ENCODE peak calls at places on chromosomes 13 and 19, in six cellular contexts. W, R, C, G, V and D are unnamed samples.

GRCh38 chr13:26811636-26812035 is 51.0 kb upstream of the GPR12 start:
- DNase-seq in W (no peak), R (no peak), C (no peak), G (no peak), V (no peak), D (no peak)

GRCh38 chr13:82010780-82011179 is 1669.9 kb upstream of the SPRY2 start:
- DNase-seq in W (no peak), R (no peak), C (no peak), G (no peak), V (no peak), D (no peak)

GRCh38 chr19:49335071-49335783 is at the start of gene CD37:
- DNase-seq in W (peak), R (peak), C (peak), G (no peak), V (no peak), D (no peak)

GRCh38 chr19:7069904-7070226 is 362 bp downstream of the ZNF557 start:
- DNase-seq in W (no peak), R (no peak), C (no peak), G (no peak), V (no peak), D (no peak)

GRCh38 chr19:14550201-14550754 is 20.9 kb downstream of the TECR start:
- DNase-seq in W (no peak), R (no peak), C (no peak), G (no peak), V (no peak), D (no peak)

GRCh38 chr13:92589955-92590354 is 636.7 kb upstream of the GPC6 start:
- DNase-seq in W (no peak), R (no peak), C (no peak), G (no peak), V (no peak), D (no peak)

GRCh38 chr19:30659638-30660037 is 287.5 kb downstream of the ZNF536 start:
- DNase-seq in W (no peak), R (no peak), C (no peak), G (no peak), V (no peak), D (no peak)

GRCh38 chr19:33286899-33287298 is 15.4 kb downstream of the CEBPA start:
- DNase-seq in W (no peak), R (no peak), C (peak), G (no peak), V (no peak), D (no peak)

GRCh38 chr13:51950722-51951121 is 60.5 kb downstream of the ATP7B start:
- DNase-seq in W (no peak), R (no peak), C (peak), G (no peak), V (no peak), D (no peak)

GRCh38 chr13:109509154-109509905 is 277.1 kb downstream of the IRS2 start:
- DNase-seq in W (no peak), R (no peak), C (no peak), G (no peak), V (no peak), D (no peak)

GRCh38 chr19:2208975-2209374 is 27.2 kb downstream of the PLEKHJ1 start:
- DNase-seq in W (no peak), R (no peak), C (no peak), G (no peak), V (no peak), D (no peak)

GRCh38 chr19:51664997-51665396 is 18.4 kb upstream of the SIGLEC14 start:
- DNase-seq in W (no peak), R (no peak), C (no peak), G (no peak), V (no peak), D (no peak)

GRCh38 chr13:28611654-28612131 is 47.2 kb upstream of the POMP start:
- DNase-seq in W (no peak), R (no peak), C (peak), G (no peak), V (no peak), D (no peak)

GRCh38 chr19:58476498-58477015 is 405 bp downstream of the ZNF446 start:
- DNase-seq in W (peak), R (no peak), C (no peak), G (no peak), V (no peak), D (no peak)

GRCh38 chr19:46299695-46300094 is 2.9 kb downstream of the HIF3A start:
- DNase-seq in W (no peak), R (no peak), C (no peak), G (no peak), V (no peak), D (no peak)

GRCh38 chr13:108176685-108177274 is 38.6 kb downstream of the LIG4 start:
- DNase-seq in W (peak), R (peak), C (peak), G (no peak), V (no peak), D (no peak)

GRCh38 chr13:37270206-37271001 is 164.9 kb upstream of the CSNK1A1L start:
- DNase-seq in W (no peak), R (no peak), C (no peak), G (no peak), V (no peak), D (no peak)

GRCh38 chr13:51769455-51770127 is 34.4 kb downstream of the DHRS12 start:
- DNase-seq in W (no peak), R (no peak), C (no peak), G (no peak), V (no peak), D (no peak)

GRCh38 chr19:54473071-54473941 is at the start of gene CDC42EP5:
- DNase-seq in W (no peak), R (no peak), C (no peak), G (no peak), V (no peak), D (no peak)

GRCh38 chr13:48233886-48234488 is 981 bp downstream of the ITM2B start:
- DNase-seq in W (no peak), R (no peak), C (no peak), G (no peak), V (no peak), D (peak)

GRCh38 chr19:34480971-34481821 is at the start of gene WTIP:
- DNase-seq in W (no peak), R (no peak), C (no peak), G (no peak), V (no peak), D (no peak)

GRCh38 chr13:27997904-27998522 is 9.5 kb upstream of the URAD start:
- DNase-seq in W (peak), R (no peak), C (no peak), G (no peak), V (no peak), D (peak)

GRCh38 chr13:73657821-73658540 is 476.2 kb downstream of the KLF12 start:
- DNase-seq in W (no peak), R (no peak), C (no peak), G (no peak), V (peak), D (no peak)

GRCh38 chr19:10402441-10403038 is 802 bp downstream of the CDC37 start:
- DNase-seq in W (no peak), R (no peak), C (no peak), G (no peak), V (no peak), D (no peak)

GRCh38 chr19:10404888-10405808 is 1.8 kb upstream of the CDC37 start:
- DNase-seq in W (no peak), R (no peak), C (peak), G (no peak), V (no peak), D (no peak)

GRCh38 chr19:12774588-12775555 is at the start of gene HOOK2:
- DNase-seq in W (no peak), R (no peak), C (no peak), G (no peak), V (no peak), D (no peak)

GRCh38 chr13:39167018-39167417 is 128.8 kb downstream of the NHLRC3 start:
- DNase-seq in W (no peak), R (no peak), C (no peak), G (no peak), V (no peak), D (no peak)

GRCh38 chr19:8342316-8342683 is 762 bp downstream of the KANK3 start:
- DNase-seq in W (no peak), R (no peak), C (no peak), G (no peak), V (no peak), D (no peak)

GRCh38 chr19:36030264-36031148 is 2.2 kb downstream of the CLIP3 start:
- DNase-seq in W (no peak), R (no peak), C (no peak), G (no peak), V (no peak), D (no peak)

GRCh38 chr19:18793144-18794028 is 2.3 kb upstream of the COMP start:
- DNase-seq in W (no peak), R (no peak), C (no peak), G (no peak), V (no peak), D (no peak)

GRCh38 chr19:13983213-13983889 is 22.8 kb downstream of the RFX1 start:
- DNase-seq in W (peak), R (no peak), C (no peak), G (no peak), V (no peak), D (no peak)

GRCh38 chr19:18437481-18438330 is at the start of gene ISYNA1:
- DNase-seq in W (peak), R (no peak), C (peak), G (no peak), V (no peak), D (no peak)

GRCh38 chr13:99265823-99266426 is 7.7 kb upstream of the GPR18 start:
- DNase-seq in W (peak), R (no peak), C (peak), G (no peak), V (no peak), D (no peak)

GRCh38 chr19:4441994-4442845 is 15.4 kb downstream of the UBXN6 start:
- DNase-seq in W (no peak), R (no peak), C (no peak), G (no peak), V (no peak), D (no peak)

GRCh38 chr19:19627716-19628498 is at the start of gene LPAR2:
- DNase-seq in W (peak), R (peak), C (peak), G (no peak), V (no peak), D (no peak)

GRCh38 chr13:25833761-25834160 is 218.1 kb downstream of the SHISA2 start:
- DNase-seq in W (no peak), R (no peak), C (no peak), G (no peak), V (no peak), D (no peak)

GRCh38 chr13:25783480-25784081 is 268.2 kb downstream of the SHISA2 start:
- DNase-seq in W (no peak), R (no peak), C (no peak), G (no peak), V (no peak), D (no peak)